ENCODE peak calls at places on chromosome 12, in four cellular contexts. B, E, H and V are unnamed samples.

GRCh38 chr12:53493610-53494391 is 5.5 kb downstream of the MAP3K12 start:
- DNase-seq in B (no peak), H (no peak), E (no peak), V (peak; percentile 45)

GRCh38 chr12:46669720-46670119 is 156.1 kb downstream of the SLC38A4 start:
- DNase-seq in B (no peak), E (no peak), H (no peak), V (no peak)

GRCh38 chr12:45477526-45477925 is 252.0 kb upstream of the ARID2 start:
- DNase-seq in B (no peak), E (no peak), H (no peak), V (no peak)

GRCh38 chr12:72141381-72141780 is 130.8 kb upstream of the TRHDE start:
- DNase-seq in B (no peak), E (peak; percentile 5), H (peak; percentile 28), V (peak; percentile 12)

GRCh38 chr12:132602578-132603239 is 7.7 kb downstream of the LRCOL1 start:
- DNase-seq in B (no peak), H (no peak), E (no peak), V (no peak)

GRCh38 chr12:47577213-47577612 is 128.6 kb downstream of the RPAP3 start:
- DNase-seq in B (no peak), H (no peak), E (no peak), V (no peak)

GRCh38 chr12:98369601-98370000 is 145.8 kb upstream of the TMPO start:
- DNase-seq in B (no peak), H (no peak), E (no peak), V (no peak)

GRCh38 chr12:22543246-22544037 is 900 bp downstream of the C2CD5 start:
- DNase-seq in H (peak; percentile 8), E (peak; percentile 27), B (no peak), V (peak; percentile 51)

GRCh38 chr12:106629797-106630669 is 47.2 kb downstream of the RFX4 start:
- DNase-seq in H (no peak), B (no peak), E (no peak), V (no peak)

GRCh38 chr12:63066782-63067181 is 84.2 kb downstream of the AVPR1A start:
- DNase-seq in H (no peak), B (no peak), E (no peak), V (no peak)

GRCh38 chr12:109294286-109294796 is 14.7 kb downstream of the FOXN4 start:
- DNase-seq in H (no peak), B (no peak), E (no peak), V (no peak)

GRCh38 chr12:75389706-75390105 is 1.2 kb upstream of the GLIPR1L2 start:
- DNase-seq in H (no peak), E (no peak), B (no peak), V (no peak)

GRCh38 chr12:27192118-27192802 is 51.8 kb upstream of the STK38L start:
- DNase-seq in E (no peak), B (no peak), H (no peak), V (no peak)

GRCh38 chr12:107133462-107133861 is 40.1 kb upstream of the CRY1 start:
- DNase-seq in H (no peak), E (no peak), B (no peak), V (no peak)

GRCh38 chr12:78645956-78646355 is 218.6 kb upstream of the SYT1 start:
- DNase-seq in B (no peak), H (peak; percentile 0), E (peak; percentile 0), V (no peak)
- TF ChIP-seq MAZ in B (no peak), H (no peak), E (no peak), V (no peak)

DNA sequence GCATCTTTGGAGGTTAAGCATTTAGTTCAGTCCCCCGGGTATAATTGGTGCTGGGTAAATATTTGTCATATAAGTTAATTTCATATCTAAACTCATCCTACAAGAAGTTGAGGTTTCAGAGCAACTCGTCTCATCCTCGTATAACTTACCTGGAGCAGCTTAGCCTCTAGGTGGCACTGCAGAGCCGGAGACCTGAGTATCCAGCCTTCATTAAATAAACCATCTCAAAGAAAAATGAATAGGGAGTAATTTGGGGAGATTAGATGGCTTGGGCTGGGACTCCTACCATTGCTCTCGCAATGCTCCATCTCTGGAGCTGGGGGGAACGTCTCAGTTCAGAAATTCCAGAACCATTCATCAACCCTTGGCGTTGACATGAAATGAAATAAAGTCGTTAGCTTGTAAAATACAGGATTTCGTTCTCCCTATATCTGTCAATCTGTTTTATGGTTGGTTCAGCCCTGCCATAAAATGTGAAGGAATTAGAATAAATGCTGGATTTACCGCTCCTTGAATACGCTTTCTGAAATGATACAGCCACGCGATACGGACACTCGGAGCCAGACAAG is 122.9 kb upstream of the TMEM132D start:
- DNase-seq in H (no peak), E (peak; percentile 21), B (peak; percentile 40), V (peak; percentile 46)
- TF ChIP-seq MAZ in H (no peak), E (no peak), B (no peak), V (no peak)

DNA sequence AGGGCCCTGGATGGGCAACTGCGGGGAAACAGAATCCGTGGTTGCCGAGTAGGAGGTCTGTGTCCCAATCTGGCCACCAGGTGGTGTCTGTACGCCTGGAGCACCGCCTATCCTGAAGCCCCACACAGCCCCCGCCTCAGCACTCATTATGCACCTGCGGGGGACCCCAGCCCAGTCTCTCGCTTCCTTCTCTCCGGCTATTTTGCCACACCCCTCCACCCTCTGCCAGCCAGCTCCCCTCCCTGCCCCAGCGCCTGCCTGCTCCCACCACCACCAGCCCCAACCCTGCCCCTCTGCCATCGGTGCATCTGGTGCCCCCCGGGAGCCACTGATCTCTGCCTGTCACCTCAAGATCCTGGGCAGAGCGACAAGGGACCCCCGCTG is 2.2 kb upstream of the NXPH4 start:
- DNase-seq in E (peak; percentile 51), B (peak; percentile 91), H (peak; percentile 50), V (peak; percentile 73)
- TF ChIP-seq MAZ in E (no peak), B (no peak), H (no peak), V (peak; percentile 52)

DNA sequence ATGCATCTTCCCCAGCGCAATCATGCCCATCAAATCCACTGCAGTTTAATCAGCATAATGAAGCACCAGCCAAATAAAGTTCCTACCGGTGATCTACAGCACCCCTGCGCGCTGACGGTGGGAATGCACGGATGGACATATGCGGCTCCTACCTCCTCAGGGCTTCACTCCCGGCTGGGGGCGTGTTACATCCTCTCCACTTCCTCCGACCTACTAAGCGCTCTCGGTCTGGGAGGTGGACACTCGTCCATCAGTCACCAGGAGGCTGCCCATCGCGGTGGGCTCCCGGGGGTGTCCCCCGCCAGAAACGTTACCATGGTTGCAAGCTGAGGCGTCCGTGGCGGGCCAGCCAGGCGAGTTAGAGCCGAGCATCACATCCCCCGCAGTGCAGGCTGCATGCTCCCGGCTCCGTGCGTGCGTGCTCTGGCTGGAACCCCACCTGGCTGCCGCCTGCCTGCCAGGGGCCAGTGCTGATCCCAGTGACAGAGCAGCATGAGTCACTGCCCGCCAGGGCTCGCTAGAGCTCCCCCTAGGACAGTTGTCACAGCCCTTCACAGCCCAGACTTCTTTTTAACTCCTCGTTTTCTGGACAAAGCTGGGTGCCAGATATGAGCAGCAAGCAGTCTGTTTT is 73.0 kb downstream of the CIT start:
- DNase-seq in E (peak; percentile 54), B (peak; percentile 71), H (peak; percentile 78), V (peak; percentile 67)
- TF ChIP-seq MAZ in E (no peak), B (no peak), H (peak; percentile 25), V (no peak)

DNA sequence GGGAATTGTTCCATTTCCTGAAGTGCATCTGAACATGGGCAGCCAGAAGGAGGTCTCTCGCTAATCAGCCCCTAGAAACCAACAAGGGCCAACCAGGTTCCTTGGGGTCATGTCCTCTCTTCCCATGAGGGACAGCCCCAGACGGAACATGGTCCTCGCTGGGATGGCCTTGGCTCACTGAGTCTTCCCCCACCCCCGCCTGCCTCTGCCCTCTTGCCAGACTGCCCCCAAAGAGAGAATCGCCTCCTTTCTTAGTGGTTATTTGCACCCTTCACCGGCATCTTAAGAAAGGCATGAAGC is 36.4 kb downstream of the CD9 start:
- DNase-seq in B (no peak), E (no peak), H (no peak), V (no peak)
- TF ChIP-seq MAZ in B (no peak), E (no peak), H (no peak), V (no peak)

GRCh38 chr12:93378373-93379310 is 917 bp downstream of the NUDT4 start:
- DNase-seq in E (no peak), B (peak; percentile 85), H (peak; percentile 72), V (peak; percentile 54)
- TF ChIP-seq MAZ in E (peak; percentile 45), B (no peak), H (no peak), V (no peak)

GRCh38 chr12:116135209-116135930 is 142.1 kb downstream of the MED13L start:
- DNase-seq in E (peak; percentile 28), B (peak; percentile 28), H (peak; percentile 83), V (no peak)
- TF ChIP-seq MAZ in E (no peak), B (no peak), H (no peak), V (no peak)

GRCh38 chr12:121918679-121919038 is 267 bp downstream of the CFAP251 start:
- DNase-seq in B (no peak), H (no peak), E (no peak), V (no peak)

GRCh38 chr12:121915841-121916321 is 2.5 kb upstream of the CFAP251 start:
- DNase-seq in H (peak; percentile 68), E (no peak), B (no peak), V (no peak)

GRCh38 chr12:121921106-121921505 is 2.7 kb downstream of the CFAP251 start:
- DNase-seq in H (no peak), B (no peak), E (no peak), V (no peak)

GRCh38 chr12:121916719-121917118 is 1.7 kb upstream of the CFAP251 start:
- DNase-seq in H (peak; percentile 67), E (no peak), B (no peak), V (no peak)

GRCh38 chr12:121917950-121918678 is at the start of gene CFAP251:
- DNase-seq in B (no peak), E (no peak), H (peak; percentile 58), V (no peak)
- TF ChIP-seq MAZ in B (no peak), E (no peak), H (no peak), V (no peak)